ENCODE peak calls at places on chromosome 1, in ten cellular contexts. K is DND-41; B is nucleus accumbens; G is astrocyte of the spinal cord; Z is GM12865; O is stimulated activated CD4-positive, alpha-beta T cell treated with anti-CD3 and anti-CD28 coated beads, Interleukin-2, amount 100 ng/mL, for 24 hours; R is NT2/D1; C is activated CD8-positive, alpha-beta memory T cell treated with anti-CD3 and anti-CD28 coated beads, Interleukin-2, amount 50 U/mL, for 4 hours; X is psoas muscle; Q is CD4-positive, alpha-beta T cell. F is an unnamed sample.

GRCh38 chr1:32274646-32275340 is 17.1 kb upstream of the HDAC1 start:
- DNase-seq in K (no peak), B (no peak), G (no peak), Z (no peak), O (no peak), R (no peak), C (no peak), X (no peak), Q (no peak), F (no peak)

GRCh38 chr1:206824327-206824726 is 41.1 kb upstream of the IL20 start:
- DNase-seq in K (no peak), B (no peak), G (no peak), Z (peak), O (no peak), R (no peak), C (no peak), X (no peak), Q (no peak), F (no peak)

GRCh38 chr1:175887981-175888428 is 144.6 kb upstream of the TNR start:
- DNase-seq in K (peak), B (peak), G (peak), Z (peak), O (peak), R (peak), C (no peak), X (peak), Q (no peak), F (no peak)

GRCh38 chr1:220706921-220707559 is 16.9 kb downstream of the C1orf115 start:
- DNase-seq in K (no peak), B (no peak), G (no peak), Z (no peak), O (no peak), R (no peak), C (no peak), X (no peak), Q (no peak), F (no peak)

GRCh38 chr1:14894811-14895524 is 258.6 kb upstream of the TMEM51 start:
- DNase-seq in K (no peak), B (peak), G (no peak), Z (no peak), O (no peak), R (no peak), C (no peak), X (no peak), Q (no peak), F (no peak)

GRCh38 chr1:183837062-183837461 is 32.1 kb downstream of the RGL1 start:
- DNase-seq in K (no peak), B (no peak), G (no peak), Z (no peak), O (no peak), R (no peak), C (no peak), X (no peak), Q (no peak), F (no peak)

GRCh38 chr1:170063109-170063826 is 11.2 kb downstream of the KIFAP3 start:
- DNase-seq in K (no peak), B (no peak), G (no peak), Z (no peak), O (no peak), R (no peak), C (no peak), X (no peak), Q (no peak), F (no peak)

GRCh38 chr1:61058477-61059245 is 23.7 kb upstream of the NFIA start:
- DNase-seq in K (no peak), B (no peak), G (no peak), Z (no peak), O (no peak), R (no peak), C (no peak), X (no peak), Q (no peak), F (no peak)

GRCh38 chr1:27122652-27123051 is 32.3 kb downstream of the SLC9A1 start:
- DNase-seq in K (no peak), B (no peak), G (peak), Z (no peak), O (no peak), R (no peak), C (no peak), X (no peak), Q (no peak), F (no peak)

GRCh38 chr1:40978886-40979240 is 633 bp upstream of the CTPS1 start:
- DNase-seq in K (no peak), B (no peak), G (no peak), Z (no peak), O (no peak), R (no peak), C (no peak), X (no peak), Q (no peak), F (peak)

GRCh38 chr1:63784489-63785390 is 10.9 kb downstream of the ROR1 start:
- DNase-seq in K (no peak), B (no peak), G (no peak), Z (no peak), O (no peak), R (no peak), C (no peak), X (no peak), Q (no peak), F (no peak)

GRCh38 chr1:6261615-6261995 is 707 bp upstream of the GPR153 start:
- DNase-seq in K (no peak), B (no peak), G (no peak), Z (no peak), O (no peak), R (no peak), C (no peak), X (no peak), Q (no peak), F (no peak)

GRCh38 chr1:56575865-56576264 is 3.5 kb downstream of the PLPP3 start:
- DNase-seq in K (no peak), B (no peak), G (no peak), Z (no peak), O (no peak), R (no peak), C (no peak), X (no peak), Q (no peak), F (no peak)

GRCh38 chr1:176243746-176244145 is 36.7 kb upstream of the COP1 start:
- DNase-seq in K (no peak), B (no peak), G (no peak), Z (no peak), O (no peak), R (no peak), C (no peak), X (no peak), Q (no peak), F (no peak)

GRCh38 chr1:230957580-230957989 is 21.1 kb downstream of the TTC13 start:
- DNase-seq in K (no peak), B (no peak), G (no peak), Z (no peak), O (no peak), R (no peak), C (no peak), X (no peak), Q (no peak), F (no peak)

GRCh38 chr1:11800756-11801433 is 4.9 kb downstream of the MTHFR start:
- DNase-seq in K (no peak), B (no peak), G (no peak), Z (no peak), O (no peak), R (no peak), C (no peak), X (no peak), Q (no peak), F (no peak)